ENCODE peak calls at places on chromosomes 1 and 21, in six cellular contexts. P is left ventricle myocardium inferior; M is activated T-cell treated with anti-CD3 and anti-CD28 coated beads, Interleukin-2, amount 50 U/mL, for 24 hours; E is HEK293T; X is renal cortical epithelial cell; L is Calu3. N is an unnamed sample.

GRCh38 chr1:182611787-182612186 is 7.6 kb upstream of the RGS16 start:
- DNase-seq in P (no peak), M (no peak), E (no peak), X (no peak), L (no peak), N (no peak)

GRCh38 chr1:33443067-33443704 is 12.3 kb upstream of the PHC2 start:
- DNase-seq in P (no peak), M (no peak), E (no peak), X (no peak), L (no peak), N (no peak)

GRCh38 chr21:16942703-16943102 is 570.1 kb upstream of the CXADR start:
- DNase-seq in P (no peak), M (no peak), E (peak), X (no peak), L (peak), N (peak)

GRCh38 chr21:46189959-46190490 is 5.8 kb upstream of the SPATC1L start:
- DNase-seq in P (no peak), M (no peak), E (no peak), X (no peak), L (no peak), N (no peak)

GRCh38 chr1:72283204-72284083 is 1.1 kb upstream of the NEGR1 start:
- DNase-seq in P (peak), M (peak), E (peak), X (peak), L (peak), N (peak)

GRCh38 chr1:98700228-98700627 is 38.7 kb downstream of the SNX7 start:
- DNase-seq in P (no peak), M (no peak), E (no peak), X (no peak), L (no peak), N (no peak)

GRCh38 chr21:34812510-34813265 is 143.9 kb downstream of the CLIC6 start:
- DNase-seq in P (no peak), M (no peak), E (peak), X (no peak), L (no peak), N (peak)

GRCh38 chr1:10399487-10399917 is 638 bp downstream of the PGD start:
- DNase-seq in P (peak), M (no peak), E (peak), X (peak), L (no peak), N (no peak)

GRCh38 chr21:29382029-29382654 is 83.4 kb downstream of the BACH1 start:
- DNase-seq in P (no peak), M (no peak), E (no peak), X (peak), L (no peak), N (peak)

GRCh38 chr1:2650967-2651645 is 18.3 kb upstream of the MMEL1 start:
- DNase-seq in P (peak), M (peak), E (no peak), X (no peak), L (no peak), N (no peak)

GRCh38 chr1:55965981-55966461 is 613.3 kb downstream of the PLPP3 start:
- DNase-seq in P (no peak), M (no peak), E (no peak), X (peak), L (no peak), N (no peak)

GRCh38 chr1:116020668-116021272 is 44.5 kb downstream of the SLC22A15 start:
- DNase-seq in P (peak), M (peak), E (peak), X (peak), L (peak), N (peak)

GRCh38 chr1:110749960-110750359 is 75.2 kb upstream of the KCNA3 start:
- DNase-seq in P (no peak), M (no peak), E (no peak), X (no peak), L (no peak), N (no peak)

GRCh38 chr21:41024341-41025056 is 143.5 kb upstream of the BACE2 start:
- DNase-seq in P (no peak), M (no peak), E (no peak), X (no peak), L (no peak), N (no peak)

GRCh38 chr1:90809093-90809492 is 92.0 kb upstream of the BARHL2 start:
- DNase-seq in P (no peak), M (no peak), E (no peak), X (no peak), L (no peak), N (no peak)

GRCh38 chr21:45331521-45332257 is 44.0 kb upstream of the POFUT2 start:
- DNase-seq in P (peak), M (no peak), E (no peak), X (no peak), L (no peak), N (no peak)

GRCh38 chr1:155226188-155226909 is 17.9 kb downstream of the MTX1 start:
- DNase-seq in P (peak), M (no peak), E (peak), X (peak), L (peak), N (peak)

GRCh38 chr1:168811213-168811612 is 82.2 kb upstream of the DPT start:
- DNase-seq in P (no peak), M (no peak), E (no peak), X (peak), L (no peak), N (no peak)

GRCh38 chr1:230350208-230350921 is 75.8 kb downstream of the PGBD5 start:
- DNase-seq in P (no peak), M (no peak), E (no peak), X (peak), L (no peak), N (no peak)

GRCh38 chr1:117093091-117093534 is 28.4 kb downstream of the TRIM45 start:
- DNase-seq in P (no peak), M (no peak), E (no peak), X (peak), L (no peak), N (peak)

GRCh38 chr1:30822966-30823581 is 65.5 kb upstream of the LAPTM5 start:
- DNase-seq in P (no peak), M (no peak), E (no peak), X (peak), L (peak), N (no peak)

GRCh38 chr1:246923482-246923881 is 8.3 kb downstream of the AHCTF1 start:
- DNase-seq in P (no peak), M (no peak), E (no peak), X (no peak), L (no peak), N (no peak)

GRCh38 chr1:41361495-41362356 is 492 bp downstream of the FOXO6 start:
- DNase-seq in P (no peak), M (peak), E (peak), X (no peak), L (peak), N (peak)

GRCh38 chr1:240508950-240509349 is 103.0 kb downstream of the GREM2 start:
- DNase-seq in P (no peak), M (no peak), E (no peak), X (no peak), L (no peak), N (no peak)

GRCh38 chr1:68166348-68166747 is 66.0 kb downstream of the WLS start:
- DNase-seq in P (no peak), M (no peak), E (no peak), X (no peak), L (no peak), N (no peak)

GRCh38 chr1:36653850-36654249 is 171.1 kb upstream of the CSF3R start:
- DNase-seq in P (peak), M (no peak), E (no peak), X (peak), L (no peak), N (no peak)

GRCh38 chr21:44054710-44055109 is 42.6 kb downstream of the TRAPPC10 start:
- DNase-seq in P (no peak), M (no peak), E (no peak), X (peak), L (no peak), N (no peak)

GRCh38 chr1:43009274-43009673 is 50.6 kb upstream of the SLC2A1 start:
- DNase-seq in P (no peak), M (no peak), E (no peak), X (no peak), L (no peak), N (no peak)

GRCh38 chr1:213415686-213416380 is 364.8 kb downstream of the RPS6KC1 start:
- DNase-seq in P (no peak), M (no peak), E (no peak), X (peak), L (no peak), N (no peak)

GRCh38 chr1:237888143-237888542 is 2.6 kb downstream of the ZP4 start:
- DNase-seq in P (no peak), M (no peak), E (no peak), X (peak), L (no peak), N (no peak)

GRCh38 chr1:206907304-206907991 is 10.2 kb downstream of the IL24 start:
- DNase-seq in P (no peak), M (no peak), E (peak), X (no peak), L (peak), N (no peak)

GRCh38 chr1:23799570-23800395 is 771 bp downstream of the GALE start:
- DNase-seq in P (peak), M (peak), E (no peak), X (peak), L (peak), N (peak)

GRCh38 chr1:192913683-192914082 is 104.8 kb downstream of the RGS2 start:
- DNase-seq in P (no peak), M (no peak), E (no peak), X (peak), L (peak), N (peak)

GRCh38 chr1:154155282-154155681 is 409 bp upstream of the NUP210L start:
- DNase-seq in P (no peak), M (no peak), E (no peak), X (no peak), L (no peak), N (no peak)

GRCh38 chr1:24659993-24660665 is 17.0 kb downstream of the SRRM1 start:
- DNase-seq in P (no peak), M (no peak), E (no peak), X (no peak), L (no peak), N (no peak)

GRCh38 chr1:119225270-119225669 is 84.8 kb upstream of the WARS2 start:
- DNase-seq in P (no peak), M (no peak), E (no peak), X (no peak), L (no peak), N (no peak)

GRCh38 chr1:63135174-63135512 is 187.2 kb upstream of the FOXD3 start:
- DNase-seq in P (no peak), M (no peak), E (no peak), X (peak), L (no peak), N (no peak)

GRCh38 chr1:234089396-234089795 is 184.9 kb downstream of the SLC35F3 start:
- DNase-seq in P (no peak), M (no peak), E (peak), X (no peak), L (peak), N (no peak)

GRCh38 chr21:39818557-39818956 is 48.7 kb upstream of the PCP4 start:
- DNase-seq in P (no peak), M (no peak), E (no peak), X (no peak), L (no peak), N (no peak)

N was measured in Caki2.